ENCODE peak calls at places on chromosomes 13 and 19, in five cellular contexts. One of them, this sample, is unnamed.

GRCh38 chr19:53432088-53432661 is 391 bp downstream of the ZNF761 start:
- DNase-seq in BJ: no peak
- DNase-seq in ascending aorta: no peak
- DNase-seq in lower lobe of right lung: peak; percentile 54
- DNase-seq in cardiac fibroblast: peak; percentile 3
- DNase-seq in this sample: no peak

GRCh38 chr19:45952691-45953505 is 20.8 kb downstream of the NOVA2 start:
- DNase-seq in lower lobe of right lung: no peak
- DNase-seq in BJ: no peak
- DNase-seq in ascending aorta: no peak
- DNase-seq in cardiac fibroblast: peak; percentile 70
- DNase-seq in this sample: peak; percentile 6

GRCh38 chr19:36097036-36097435 is 13.9 kb upstream of the OVOL3 start:
- DNase-seq in BJ: no peak
- DNase-seq in lower lobe of right lung: no peak
- DNase-seq in ascending aorta: no peak
- DNase-seq in cardiac fibroblast: no peak
- DNase-seq in this sample: no peak

GRCh38 chr13:74040200-74040599 is 94.0 kb downstream of the KLF12 start:
- DNase-seq in lower lobe of right lung: no peak
- DNase-seq in ascending aorta: no peak
- DNase-seq in BJ: no peak
- DNase-seq in cardiac fibroblast: peak; percentile 34
- DNase-seq in this sample: no peak

GRCh38 chr13:99316657-99317244 is 9.6 kb upstream of the GPR183 start:
- DNase-seq in ascending aorta: no peak
- DNase-seq in cardiac fibroblast: no peak
- DNase-seq in lower lobe of right lung: peak; percentile 58
- DNase-seq in BJ: no peak
- DNase-seq in this sample: no peak

GRCh38 chr19:6801397-6802086 is 29.0 kb downstream of the VAV1 start:
- DNase-seq in BJ: no peak
- DNase-seq in ascending aorta: peak; percentile 22
- DNase-seq in lower lobe of right lung: peak; percentile 89
- DNase-seq in cardiac fibroblast: peak; percentile 50
- DNase-seq in this sample: no peak

GRCh38 chr13:34734932-34735331 is 207.1 kb upstream of the NBEA start:
- DNase-seq in BJ: no peak
- DNase-seq in cardiac fibroblast: no peak
- DNase-seq in lower lobe of right lung: no peak
- DNase-seq in ascending aorta: no peak
- DNase-seq in this sample: no peak

GRCh38 chr19:33063356-33064116 is 1.2 kb downstream of the RHPN2 start:
- DNase-seq in cardiac fibroblast: peak; percentile 43
- DNase-seq in lower lobe of right lung: peak; percentile 47
- DNase-seq in BJ: no peak
- DNase-seq in ascending aorta: no peak
- DNase-seq in this sample: no peak

GRCh38 chr19:29211562-29212416 is 1.2 kb downstream of the UQCRFS1 start:
- DNase-seq in BJ: no peak
- DNase-seq in cardiac fibroblast: peak; percentile 17
- DNase-seq in lower lobe of right lung: no peak
- DNase-seq in ascending aorta: no peak
- DNase-seq in this sample: no peak

GRCh38 chr13:44404261-44405139 is 30.9 kb downstream of the SERP2 start:
- DNase-seq in cardiac fibroblast: no peak
- DNase-seq in lower lobe of right lung: no peak
- DNase-seq in BJ: no peak
- DNase-seq in ascending aorta: no peak
- DNase-seq in this sample: no peak

GRCh38 chr13:43316997-43317396 is 293.6 kb downstream of the DNAJC15 start:
- DNase-seq in BJ: no peak
- DNase-seq in cardiac fibroblast: peak; percentile 78
- DNase-seq in ascending aorta: no peak
- DNase-seq in lower lobe of right lung: no peak
- DNase-seq in this sample: peak; percentile 39

GRCh38 chr19:6018786-6019185 is 40.8 kb upstream of the RANBP3 start:
- DNase-seq in lower lobe of right lung: peak; percentile 37
- DNase-seq in ascending aorta: no peak
- DNase-seq in BJ: no peak
- DNase-seq in cardiac fibroblast: no peak
- DNase-seq in this sample: no peak

GRCh38 chr19:49020931-49021895 is 2.9 kb downstream of the CGB3 start:
- DNase-seq in lower lobe of right lung: no peak
- DNase-seq in BJ: no peak
- DNase-seq in cardiac fibroblast: peak; percentile 16
- DNase-seq in ascending aorta: no peak
- DNase-seq in this sample: no peak

GRCh38 chr13:111854403-111854802 is 212.5 kb upstream of the SOX1 start:
- DNase-seq in BJ: no peak
- DNase-seq in ascending aorta: no peak
- DNase-seq in cardiac fibroblast: no peak
- DNase-seq in lower lobe of right lung: no peak
- DNase-seq in this sample: no peak

GRCh38 chr19:29084266-29084665 is 128.7 kb downstream of the UQCRFS1 start:
- DNase-seq in ascending aorta: no peak
- DNase-seq in cardiac fibroblast: peak; percentile 5
- DNase-seq in BJ: no peak
- DNase-seq in lower lobe of right lung: no peak
- DNase-seq in this sample: no peak

GRCh38 chr13:35630551-35631275 is 154.2 kb upstream of the MAB21L1 start:
- DNase-seq in lower lobe of right lung: no peak
- DNase-seq in BJ: no peak
- DNase-seq in ascending aorta: no peak
- DNase-seq in cardiac fibroblast: peak; percentile 67
- DNase-seq in this sample: peak; percentile 22

GRCh38 chr13:74206061-74206561 is 71.9 kb upstream of the KLF12 start:
- DNase-seq in ascending aorta: no peak
- DNase-seq in cardiac fibroblast: peak; percentile 54
- DNase-seq in lower lobe of right lung: no peak
- DNase-seq in BJ: peak; percentile 68
- DNase-seq in this sample: peak; percentile 94

GRCh38 chr19:33438016-33438671 is 64.6 kb downstream of the CEBPG start:
- DNase-seq in BJ: no peak
- DNase-seq in lower lobe of right lung: peak; percentile 28
- DNase-seq in ascending aorta: no peak
- DNase-seq in cardiac fibroblast: peak; percentile 34
- DNase-seq in this sample: no peak

GRCh38 chr13:87295636-87296035 is 375.5 kb upstream of the SLITRK5 start:
- DNase-seq in cardiac fibroblast: no peak
- DNase-seq in BJ: no peak
- DNase-seq in lower lobe of right lung: no peak
- DNase-seq in ascending aorta: no peak
- DNase-seq in this sample: peak; percentile 3

GRCh38 chr13:76991432-76991795 is 467 bp upstream of the CLN5 start:
- DNase-seq in lower lobe of right lung: peak; percentile 60
- DNase-seq in cardiac fibroblast: no peak
- DNase-seq in ascending aorta: peak; percentile 20
- DNase-seq in BJ: no peak
- DNase-seq in this sample: no peak

GRCh38 chr19:53272044-53272443 is 4.5 kb upstream of the VN1R4 start:
- DNase-seq in cardiac fibroblast: no peak
- DNase-seq in ascending aorta: no peak
- DNase-seq in BJ: no peak
- DNase-seq in lower lobe of right lung: no peak
- DNase-seq in this sample: no peak

GRCh38 chr19:29645911-29646310 is 19.4 kb upstream of the PLEKHF1 start:
- DNase-seq in ascending aorta: no peak
- DNase-seq in cardiac fibroblast: peak; percentile 88
- DNase-seq in BJ: no peak
- DNase-seq in lower lobe of right lung: peak; percentile 28
- DNase-seq in this sample: no peak

GRCh38 chr19:29680447-29680846 is 15.2 kb downstream of the PLEKHF1 start:
- DNase-seq in ascending aorta: no peak
- DNase-seq in BJ: no peak
- DNase-seq in lower lobe of right lung: peak; percentile 70
- DNase-seq in cardiac fibroblast: no peak
- DNase-seq in this sample: no peak

GRCh38 chr19:40441719-40442253 is 2.3 kb downstream of the SERTAD3 start:
- DNase-seq in ascending aorta: no peak
- DNase-seq in lower lobe of right lung: no peak
- DNase-seq in cardiac fibroblast: no peak
- DNase-seq in BJ: no peak
- DNase-seq in this sample: no peak
- H3K4me3 ChIP-seq in ascending aorta: no peak overlapping the region
- H3K4me3 ChIP-seq in lower lobe of right lung: no peak overlapping the region
- H3K4me3 ChIP-seq in cardiac fibroblast: peak overlapping the region; percentile 1
- H3K4me3 ChIP-seq in BJ: no peak overlapping the region
- H3K4me3 ChIP-seq in this sample: no peak overlapping the region

DNA sequence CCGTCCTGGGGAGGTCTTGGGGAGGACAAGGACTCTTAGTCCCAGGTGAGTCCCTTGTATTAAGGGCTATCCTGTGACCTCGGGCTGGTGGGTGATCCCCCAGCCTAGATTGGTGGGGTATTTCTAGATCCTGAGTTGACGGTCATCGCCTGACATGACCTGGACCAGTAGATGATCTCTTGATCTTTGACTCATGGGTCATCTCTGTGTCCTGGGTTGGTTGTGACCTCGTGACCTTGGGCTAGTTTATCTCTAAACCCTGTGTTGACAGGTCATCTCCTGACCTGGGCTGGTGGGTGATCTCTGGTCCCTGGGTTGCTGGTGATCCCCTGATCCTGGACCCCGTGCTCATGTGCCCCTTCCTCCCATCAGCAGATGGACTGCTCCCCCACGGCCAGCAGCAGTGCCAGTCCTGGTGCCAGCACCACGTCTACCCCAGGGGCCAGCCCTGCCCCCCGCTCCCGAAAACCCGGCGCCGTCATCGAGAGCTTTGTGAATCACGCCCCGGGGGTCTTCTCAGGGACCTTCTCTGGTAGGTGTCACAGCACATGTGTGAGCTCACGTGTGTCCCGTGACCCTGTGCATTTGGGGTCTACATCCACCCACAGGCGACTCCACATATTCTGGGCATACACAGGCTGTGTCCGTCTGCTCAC is 6.3 kb downstream of the MIDN start:
- DNase-seq in BJ: no peak
- DNase-seq in ascending aorta: no peak
- DNase-seq in lower lobe of right lung: no peak
- DNase-seq in cardiac fibroblast: no peak
- DNase-seq in this sample: no peak
- H3K4me3 ChIP-seq in BJ: no peak overlapping the region
- H3K4me3 ChIP-seq in ascending aorta: no peak overlapping the region
- H3K4me3 ChIP-seq in lower lobe of right lung: peak overlapping the region; percentile 77
- H3K4me3 ChIP-seq in cardiac fibroblast: peak overlapping the region; percentile 67
- H3K4me3 ChIP-seq in this sample: no peak overlapping the region

GRCh38 chr13:102825400-102825799 is 20.4 kb upstream of the ERCC5 start:
- DNase-seq in lower lobe of right lung: no peak
- DNase-seq in BJ: no peak
- DNase-seq in ascending aorta: no peak
- DNase-seq in cardiac fibroblast: no peak
- DNase-seq in this sample: no peak

GRCh38 chr13:102830646-102831045 is 15.2 kb upstream of the ERCC5 start:
- DNase-seq in ascending aorta: no peak
- DNase-seq in BJ: no peak
- DNase-seq in cardiac fibroblast: peak; percentile 72
- DNase-seq in lower lobe of right lung: no peak
- DNase-seq in this sample: no peak

DNA sequence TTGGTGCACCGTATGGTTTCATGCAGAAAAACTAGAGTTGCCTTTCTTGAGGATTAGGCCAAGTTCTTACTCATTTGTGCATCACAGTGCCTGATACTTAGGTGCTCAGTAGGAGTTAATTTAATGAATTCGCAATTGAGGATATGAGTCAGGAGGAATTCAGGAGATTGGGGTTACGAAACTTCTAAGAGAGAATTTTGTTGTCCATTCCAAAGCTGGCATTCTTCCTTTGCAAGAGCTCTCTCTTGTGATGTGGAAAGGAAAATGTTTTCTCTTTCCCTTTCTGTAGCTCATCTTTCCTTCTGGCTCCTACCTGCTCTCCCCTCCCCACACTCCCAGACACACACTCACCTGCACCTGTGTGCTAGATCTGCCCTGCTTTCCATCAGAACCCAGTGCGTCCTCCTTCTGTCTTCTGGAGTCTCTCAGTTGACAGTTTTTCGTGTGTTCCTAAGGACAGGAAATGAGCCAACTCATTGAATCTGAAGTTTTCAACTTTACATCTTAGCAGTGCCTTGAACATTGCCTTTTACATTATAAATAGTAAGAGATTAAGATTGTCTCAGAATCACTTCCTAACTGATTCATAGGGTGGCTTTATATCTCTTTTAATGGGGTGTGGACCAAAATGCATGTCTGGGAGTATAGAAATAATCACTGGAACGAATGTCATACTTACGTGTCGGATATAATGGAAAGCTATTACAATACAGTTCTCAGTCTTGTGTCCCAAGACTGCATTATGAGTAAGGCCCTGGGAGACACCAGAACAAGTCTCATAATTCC is 19.7 kb upstream of the ERCC5 start:
- DNase-seq in lower lobe of right lung: no peak
- DNase-seq in ascending aorta: no peak
- DNase-seq in BJ: peak; percentile 83
- DNase-seq in cardiac fibroblast: peak; percentile 95
- DNase-seq in this sample: peak; percentile 93
- H3K4me3 ChIP-seq in lower lobe of right lung: no peak overlapping the region
- H3K4me3 ChIP-seq in ascending aorta: no peak overlapping the region
- H3K4me3 ChIP-seq in BJ: peak overlapping the region; percentile 30
- H3K4me3 ChIP-seq in cardiac fibroblast: peak overlapping the region; percentile 51
- H3K4me3 ChIP-seq in this sample: peak overlapping the region; percentile 29

DNA sequence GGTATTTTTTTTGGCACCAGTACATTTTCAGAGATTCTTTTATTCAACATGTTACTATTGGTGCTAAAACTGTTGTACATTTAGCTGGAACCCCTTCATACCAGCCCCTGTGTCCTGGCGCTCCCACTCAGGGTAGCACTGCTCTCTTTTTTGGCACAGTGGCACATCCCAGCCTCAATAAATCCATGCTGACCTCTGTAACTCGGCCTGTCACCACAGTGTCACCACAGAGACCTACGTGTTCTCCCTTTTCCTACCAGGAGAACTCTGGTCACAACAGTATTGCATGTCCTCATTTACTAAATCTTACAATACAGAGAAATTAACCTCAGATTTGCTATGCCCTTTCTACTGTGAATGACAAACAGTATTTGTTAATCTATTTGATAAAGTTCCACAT is 10.2 kb downstream of the MPHOSPH8 start:
- DNase-seq in ascending aorta: no peak
- DNase-seq in BJ: no peak
- DNase-seq in cardiac fibroblast: no peak
- DNase-seq in lower lobe of right lung: no peak
- DNase-seq in this sample: no peak
- H3K4me3 ChIP-seq in ascending aorta: no peak overlapping the region
- H3K4me3 ChIP-seq in BJ: no peak overlapping the region
- H3K4me3 ChIP-seq in cardiac fibroblast: no peak overlapping the region
- H3K4me3 ChIP-seq in lower lobe of right lung: no peak overlapping the region
- H3K4me3 ChIP-seq in this sample: no peak overlapping the region

DNA sequence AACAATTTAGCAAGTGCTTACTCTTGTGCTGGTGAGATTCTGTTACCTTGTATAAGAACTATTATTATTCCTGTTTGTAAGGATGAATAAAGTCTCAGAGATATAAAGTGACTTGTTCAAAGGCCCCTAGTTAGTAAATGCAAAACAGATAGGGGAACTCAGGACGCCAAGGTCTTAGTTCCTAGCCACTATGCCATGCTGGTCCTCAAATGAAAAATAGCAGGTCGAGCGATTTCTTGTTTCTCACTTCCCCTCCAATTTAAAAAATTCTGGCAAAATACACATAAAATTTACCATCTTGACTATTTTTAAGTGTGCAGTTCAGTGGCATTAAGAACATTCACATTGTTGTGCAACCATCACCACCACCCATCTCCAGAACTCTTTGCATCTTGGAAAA is 1.1 kb downstream of the TECR start:
- DNase-seq in lower lobe of right lung: no peak
- DNase-seq in cardiac fibroblast: no peak
- DNase-seq in ascending aorta: no peak
- DNase-seq in BJ: no peak
- DNase-seq in this sample: no peak
- H3K4me3 ChIP-seq in lower lobe of right lung: peak overlapping the region; percentile 83
- H3K4me3 ChIP-seq in cardiac fibroblast: no peak overlapping the region
- H3K4me3 ChIP-seq in ascending aorta: peak overlapping the region; percentile 79
- H3K4me3 ChIP-seq in BJ: peak overlapping the region; percentile 67
- H3K4me3 ChIP-seq in this sample: peak overlapping the region; percentile 98